ENCODE peak calls at places on chromosomes 16 and 17, in eight cellular contexts. V is AG04450; I is activated naive CD8-positive, alpha-beta T cell treated with anti-CD3 and anti-CD28 coated beads, Interleukin-2, amount 50 U/mL, for 24 hours; U is non-pigmented ciliary epithelial cell; X is bronchial epithelial cell; A is psoas muscle; G is stimulated activated CD8-positive, alpha-beta memory T cell treated with anti-CD3 and anti-CD28 coated beads, Interleukin-4, amount 100 ng/mL, for 48 hours; C is left ventricle myocardium inferior. W is an unnamed sample.

GRCh38 chr16:77585852-77586251 is 136.5 kb upstream of the NUDT7 start:
- DNase-seq in V (no peak), I (no peak), U (no peak), X (peak; percentile 89), A (no peak), G (no peak), C (no peak), W (no peak)

GRCh38 chr17:1104222-1104621 is 75.6 kb downstream of the ABR start:
- DNase-seq in V (no peak), I (no peak), U (no peak), X (no peak), A (no peak), G (no peak), C (peak; percentile 65), W (no peak)

GRCh38 chr17:74639704-74640142 is 16.2 kb upstream of the CD300E start:
- DNase-seq in V (no peak), I (no peak), U (no peak), X (no peak), A (no peak), G (no peak), C (no peak), W (no peak)

GRCh38 chr17:12665263-12666210 is at the start of gene MYOCD:
- DNase-seq in V (peak; percentile 18), I (no peak), U (no peak), X (no peak), A (peak; percentile 61), G (no peak), C (peak; percentile 46), W (peak; percentile 98)

GRCh38 chr16:11016993-11017392 is 72.6 kb downstream of the CLEC16A start:
- DNase-seq in V (no peak), I (peak; percentile 63), U (no peak), X (peak; percentile 84), A (peak; percentile 84), G (peak; percentile 79), C (peak; percentile 61), W (no peak)

GRCh38 chr17:77722366-77722765 is 236.1 kb upstream of the TNRC6C start:
- DNase-seq in V (no peak), I (no peak), U (no peak), X (no peak), A (no peak), G (peak; percentile 10), C (no peak), W (peak; percentile 30)

GRCh38 chr17:1658100-1658499 is 8.4 kb upstream of the RILP start:
- DNase-seq in V (no peak), I (no peak), U (no peak), X (no peak), A (no peak), G (no peak), C (no peak), W (no peak)

GRCh38 chr17:78313735-78314648 is 45.9 kb downstream of the SOCS3 start:
- DNase-seq in V (no peak), I (peak; percentile 77), U (no peak), X (peak; percentile 79), A (peak; percentile 78), G (peak; percentile 85), C (peak; percentile 80), W (peak; percentile 98)

GRCh38 chr17:55794681-55795080 is 43.8 kb downstream of the PCTP start:
- DNase-seq in V (no peak), I (no peak), U (no peak), X (no peak), A (no peak), G (no peak), C (no peak), W (no peak)

GRCh38 chr16:88809068-88809675 is 2.6 kb downstream of the APRT start:
- DNase-seq in V (no peak), I (no peak), U (no peak), X (no peak), A (peak; percentile 51), G (peak; percentile 48), C (no peak), W (no peak)

GRCh38 chr17:1989135-1989534 is 36.0 kb downstream of the RTN4RL1 start:
- DNase-seq in V (peak; percentile 30), I (no peak), U (peak; percentile 20), X (peak; percentile 98), A (no peak), G (no peak), C (no peak), W (no peak)

GRCh38 chr16:74601131-74601871 is 5.6 kb downstream of the GLG1 start:
- DNase-seq in V (no peak), I (peak; percentile 57), U (no peak), X (peak; percentile 55), A (no peak), G (peak; percentile 66), C (no peak), W (no peak)

GRCh38 chr16:84689126-84689525 is 10.7 kb upstream of the USP10 start:
- DNase-seq in V (peak; percentile 83), I (no peak), U (peak; percentile 91), X (peak; percentile 79), A (no peak), G (no peak), C (no peak), W (no peak)

GRCh38 chr16:89308391-89309333 is 91.2 kb downstream of the ZNF778 start:
- DNase-seq in V (no peak), I (peak; percentile 50), U (no peak), X (no peak), A (no peak), G (peak; percentile 66), C (peak; percentile 10), W (peak; percentile 92)

GRCh38 chr17:13931111-13931526 is 138.2 kb upstream of the COX10 start:
- DNase-seq in V (no peak), I (no peak), U (peak; percentile 9), X (peak; percentile 22), A (no peak), G (no peak), C (no peak), W (no peak)

GRCh38 chr16:54657709-54658102 is 273.0 kb upstream of the IRX5 start:
- DNase-seq in V (no peak), I (no peak), U (no peak), X (no peak), A (no peak), G (no peak), C (no peak), W (no peak)

GRCh38 chr16:12673466-12673865 is 130.2 kb downstream of the CPPED1 start:
- DNase-seq in V (no peak), I (no peak), U (no peak), X (no peak), A (no peak), G (no peak), C (no peak), W (no peak)

GRCh38 chr17:79985951-79986391 is 49.7 kb downstream of the TBC1D16 start:
- DNase-seq in V (no peak), I (no peak), U (no peak), X (no peak), A (peak; percentile 36), G (no peak), C (no peak), W (peak; percentile 39)

GRCh38 chr16:59886021-59886420 is 1151.9 kb upstream of the GOT2 start:
- DNase-seq in V (no peak), I (no peak), U (peak; percentile 30), X (peak; percentile 6), A (peak; percentile 39), G (no peak), C (peak; percentile 36), W (no peak)

GRCh38 chr17:78252701-78253635 is 21.5 kb downstream of the TMEM235 start:
- DNase-seq in V (no peak), I (no peak), U (no peak), X (no peak), A (no peak), G (no peak), C (no peak), W (peak; percentile 64)

GRCh38 chr17:50209472-50210248 is 8.2 kb upstream of the COL1A1 start:
- DNase-seq in V (peak; percentile 100), I (no peak), U (peak; percentile 99), X (no peak), A (peak; percentile 93), G (peak; percentile 10), C (peak; percentile 90), W (peak; percentile 97)

W was measured in endodermal cell.